ENCODE peak calls at places on chromosomes 3 and 15, in nine cellular contexts. W is HEK293T, G is NCI-H1694, O is C1 segment of cervical spinal cord, X is left cardiac atrium, T is BJ, I is A172, P is Caki2, J is hippocampal formation. C is an unnamed sample.

GRCh38 chr15:69346112-69346511 is 47.4 kb downstream of the PAQR5 start:
- DNase-seq in W (no peak), G (no peak), O (no peak), X (no peak), T (no peak), I (no peak), P (no peak), J (no peak), C (no peak)

GRCh38 chr3:130507746-130508145 is 9.2 kb upstream of the COL6A6 start:
- DNase-seq in W (no peak), G (no peak), O (no peak), X (no peak), T (no peak), I (no peak), P (no peak), J (no peak), C (no peak)

GRCh38 chr3:56878046-56878445 is 76.3 kb upstream of the ARHGEF3 start:
- DNase-seq in W (no peak), G (no peak), O (no peak), X (no peak), T (no peak), I (no peak), P (no peak), J (no peak), C (no peak)

GRCh38 chr3:155890671-155891190 is 20.3 kb downstream of the GMPS start:
- DNase-seq in W (no peak), G (no peak), O (no peak), X (no peak), T (no peak), I (no peak), P (peak; percentile 13), J (no peak), C (no peak)

GRCh38 chr3:21754839-21755238 is 3.8 kb upstream of the ZNF385D start:
- DNase-seq in W (no peak), G (no peak), O (no peak), X (no peak), T (no peak), I (no peak), P (no peak), J (no peak), C (no peak)

GRCh38 chr3:160395297-160395696 is 3.7 kb downstream of the IFT80 start:
- DNase-seq in W (no peak), G (no peak), O (no peak), X (no peak), T (no peak), I (peak; percentile 85), P (no peak), J (no peak), C (no peak)

GRCh38 chr3:124985358-124985757 is 50.8 kb upstream of the MUC13 start:
- DNase-seq in W (no peak), G (no peak), O (no peak), X (no peak), T (peak; percentile 68), I (peak; percentile 95), P (no peak), J (no peak), C (peak; percentile 63)

GRCh38 chr3:38605981-38606380 is 43.5 kb downstream of the SCN5A start:
- DNase-seq in W (no peak), G (no peak), O (no peak), X (no peak), T (no peak), I (no peak), P (no peak), J (no peak), C (no peak)

GRCh38 chr3:49787536-49787935 is 1.2 kb upstream of the IP6K1 start:
- DNase-seq in W (no peak), G (no peak), O (no peak), X (no peak), T (no peak), I (no peak), P (no peak), J (no peak), C (no peak)

GRCh38 chr3:125087768-125088391 is 32.1 kb upstream of the HEG1 start:
- DNase-seq in W (no peak), G (no peak), O (no peak), X (no peak), T (peak; percentile 41), I (peak; percentile 71), P (no peak), J (no peak), C (no peak)

GRCh38 chr3:136858381-136858780 is 3.6 kb upstream of the NCK1 start:
- DNase-seq in W (no peak), G (no peak), O (no peak), X (no peak), T (no peak), I (no peak), P (no peak), J (peak; percentile 31), C (no peak)

GRCh38 chr3:104286645-104287044 is 1080.1 kb upstream of the ALCAM start:
- DNase-seq in W (no peak), G (no peak), O (no peak), X (no peak), T (no peak), I (no peak), P (no peak), J (no peak), C (no peak)